ENCODE peak calls at places on chromosome 1, in seven cellular contexts. One of them, this sample, is unnamed.

GRCh38 chr1:19514391-19514831 is 29.1 kb upstream of the CAPZB start:
- DNase-seq in retina: no peak
- DNase-seq in A549: no peak
- DNase-seq in AG04450: peak
- DNase-seq in endothelial cell: no peak
- DNase-seq in T47D: no peak
- DNase-seq in AG09319: no peak
- DNase-seq in this sample: no peak

GRCh38 chr1:11335417-11336070 is 62.5 kb downstream of the UBIAD1 start:
- DNase-seq in T47D: no peak
- DNase-seq in AG04450: no peak
- DNase-seq in AG09319: no peak
- DNase-seq in endothelial cell: no peak
- DNase-seq in A549: no peak
- DNase-seq in retina: no peak
- DNase-seq in this sample: no peak

GRCh38 chr1:216820345-216820744 is 97.1 kb upstream of the ESRRG start:
- DNase-seq in A549: no peak
- DNase-seq in AG04450: no peak
- DNase-seq in retina: peak
- DNase-seq in AG09319: no peak
- DNase-seq in endothelial cell: no peak
- DNase-seq in T47D: no peak
- DNase-seq in this sample: no peak

GRCh38 chr1:30197616-30197934 is 525.8 kb downstream of the MATN1 start:
- DNase-seq in endothelial cell: no peak
- DNase-seq in AG04450: no peak
- DNase-seq in T47D: no peak
- DNase-seq in A549: no peak
- DNase-seq in retina: no peak
- DNase-seq in AG09319: no peak
- DNase-seq in this sample: no peak

GRCh38 chr1:223659711-223660110 is 5.8 kb downstream of the CAPN8 start:
- DNase-seq in retina: no peak
- DNase-seq in T47D: no peak
- DNase-seq in AG09319: no peak
- DNase-seq in endothelial cell: no peak
- DNase-seq in AG04450: no peak
- DNase-seq in A549: no peak
- DNase-seq in this sample: no peak

GRCh38 chr1:167762061-167762746 is 40.4 kb downstream of the MPZL1 start:
- DNase-seq in T47D: no peak
- DNase-seq in A549: no peak
- DNase-seq in AG04450: no peak
- DNase-seq in endothelial cell: no peak
- DNase-seq in AG09319: no peak
- DNase-seq in retina: no peak
- DNase-seq in this sample: no peak

GRCh38 chr1:155017946-155018316 is 15.3 kb downstream of the ZBTB7B start:
- DNase-seq in retina: no peak
- DNase-seq in endothelial cell: no peak
- DNase-seq in T47D: no peak
- DNase-seq in AG04450: no peak
- DNase-seq in A549: no peak
- DNase-seq in AG09319: no peak
- DNase-seq in this sample: no peak

GRCh38 chr1:219206350-219206749 is 32.7 kb downstream of the LYPLAL1 start:
- DNase-seq in AG09319: no peak
- DNase-seq in A549: no peak
- DNase-seq in T47D: no peak
- DNase-seq in AG04450: no peak
- DNase-seq in retina: no peak
- DNase-seq in endothelial cell: no peak
- DNase-seq in this sample: no peak

GRCh38 chr1:156858959-156859522 is at the start of gene INSRR:
- DNase-seq in retina: no peak
- DNase-seq in AG04450: no peak
- DNase-seq in A549: no peak
- DNase-seq in endothelial cell: no peak
- DNase-seq in T47D: no peak
- DNase-seq in AG09319: no peak
- DNase-seq in this sample: no peak

GRCh38 chr1:19466112-19466561 is 19.2 kb downstream of the CAPZB start:
- DNase-seq in AG09319: no peak
- DNase-seq in A549: no peak
- DNase-seq in T47D: no peak
- DNase-seq in AG04450: no peak
- DNase-seq in retina: no peak
- DNase-seq in endothelial cell: no peak
- DNase-seq in this sample: no peak

GRCh38 chr1:153775432-153776311 is 465 bp downstream of the SLC27A3 start:
- DNase-seq in AG04450: no peak
- DNase-seq in AG09319: no peak
- DNase-seq in A549: peak
- DNase-seq in T47D: no peak
- DNase-seq in retina: peak
- DNase-seq in endothelial cell: peak
- DNase-seq in this sample: peak

GRCh38 chr1:198088360-198089071 is 68.3 kb upstream of the NEK7 start:
- DNase-seq in AG04450: no peak
- DNase-seq in A549: peak
- DNase-seq in endothelial cell: no peak
- DNase-seq in retina: no peak
- DNase-seq in T47D: peak
- DNase-seq in AG09319: peak
- DNase-seq in this sample: peak

GRCh38 chr1:164635784-164636729 is 77.1 kb downstream of the PBX1 start:
- DNase-seq in A549: peak
- DNase-seq in retina: no peak
- DNase-seq in AG09319: no peak
- DNase-seq in T47D: no peak
- DNase-seq in endothelial cell: no peak
- DNase-seq in AG04450: no peak
- DNase-seq in this sample: no peak

GRCh38 chr1:41780916-41781315 is 137.8 kb downstream of the HIVEP3 start:
- DNase-seq in T47D: no peak
- DNase-seq in AG04450: no peak
- DNase-seq in AG09319: no peak
- DNase-seq in A549: no peak
- DNase-seq in endothelial cell: no peak
- DNase-seq in retina: no peak
- DNase-seq in this sample: no peak

GRCh38 chr1:156901966-156902922 is 8.7 kb downstream of the PEAR1 start:
- DNase-seq in A549: no peak
- DNase-seq in retina: no peak
- DNase-seq in AG04450: no peak
- DNase-seq in endothelial cell: no peak
- DNase-seq in AG09319: no peak
- DNase-seq in T47D: no peak
- DNase-seq in this sample: no peak

This sample was measured in HCT116.